ENCODE peak calls at places on chromosomes 6 and 20, in ten cellular contexts. P is SW480; F is NCI-H1092 treated with DMSO at 0.1 percent for 48 hours; W is activated CD4-positive, CD25-positive, alpha-beta regulatory T cell; A is astrocyte of the cerebellum; Y is aorta; N is activated T-cell treated with anti-CD3 and anti-CD28 coated beads, Interleukin-2, amount 50 U/mL, for 48 hours; J is ovary; R is HT1080; Q is endothelial cell. E is an unnamed sample.

GRCh38 chr20:50455656-50456451 is 54.3 kb upstream of the PTPN1 start:
- DNase-seq in P (no peak), F (no peak), W (no peak), A (no peak), Y (peak), N (no peak), J (no peak), R (no peak), Q (no peak), E (no peak)

GRCh38 chr6:138577151-138577915 is 78.0 kb upstream of the NHSL1 start:
- DNase-seq in P (peak), F (peak), W (no peak), A (no peak), Y (no peak), N (no peak), J (no peak), R (peak), Q (no peak), E (peak)

GRCh38 chr6:158086706-158087518 is 81.2 kb downstream of the SERAC1 start:
- DNase-seq in P (no peak), F (no peak), W (no peak), A (no peak), Y (peak), N (no peak), J (peak), R (no peak), Q (no peak), E (no peak)

GRCh38 chr6:27901801-27902200 is 10.4 kb downstream of the OR2B2 start:
- DNase-seq in P (no peak), F (no peak), W (no peak), A (no peak), Y (no peak), N (no peak), J (no peak), R (peak), Q (no peak), E (peak)

GRCh38 chr6:73937805-73938204 is 241.8 kb downstream of the CD109 start:
- DNase-seq in P (no peak), F (no peak), W (no peak), A (no peak), Y (no peak), N (no peak), J (no peak), R (no peak), Q (no peak), E (no peak)

GRCh38 chr6:34696189-34696738 is 303 bp downstream of the ILRUN start:
- DNase-seq in P (no peak), F (no peak), W (no peak), A (no peak), Y (peak), N (no peak), J (no peak), R (no peak), Q (peak), E (no peak)

GRCh38 chr6:82111114-82111513 is 136.4 kb downstream of the IBTK start:
- DNase-seq in P (no peak), F (no peak), W (no peak), A (no peak), Y (no peak), N (no peak), J (no peak), R (no peak), Q (no peak), E (no peak)

GRCh38 chr6:164051427-164051826 is 636.9 kb downstream of the QKI start:
- DNase-seq in P (no peak), F (no peak), W (no peak), A (no peak), Y (no peak), N (no peak), J (no peak), R (no peak), Q (no peak), E (no peak)

GRCh38 chr6:149060300-149060984 is 257.1 kb upstream of the TAB2 start:
- DNase-seq in P (peak), F (peak), W (no peak), A (no peak), Y (no peak), N (peak), J (no peak), R (no peak), Q (no peak), E (no peak)

GRCh38 chr20:4513720-4514119 is 208.0 kb upstream of the PRND start:
- DNase-seq in P (peak), F (no peak), W (no peak), A (peak), Y (no peak), N (no peak), J (no peak), R (peak), Q (no peak), E (no peak)

GRCh38 chr6:33428219-33428890 is 8.5 kb downstream of the SYNGAP1 start:
- DNase-seq in P (peak), F (no peak), W (no peak), A (no peak), Y (peak), N (peak), J (no peak), R (peak), Q (peak), E (peak)

GRCh38 chr6:83417880-83418663 is 12.8 kb downstream of the ME1 start:
- DNase-seq in P (peak), F (peak), W (no peak), A (peak), Y (no peak), N (no peak), J (no peak), R (peak), Q (no peak), E (peak)

GRCh38 chr6:5116243-5116991 is 31.3 kb downstream of the PPP1R3G start:
- DNase-seq in P (no peak), F (no peak), W (no peak), A (no peak), Y (no peak), N (no peak), J (no peak), R (no peak), Q (no peak), E (no peak)

GRCh38 chr6:156822747-156823206 is 45.6 kb downstream of the ARID1B start:
- DNase-seq in P (no peak), F (no peak), W (no peak), A (no peak), Y (no peak), N (no peak), J (no peak), R (no peak), Q (no peak), E (no peak)

GRCh38 chr6:127587875-127588274 is 10.9 kb downstream of the C6orf58 start:
- DNase-seq in P (no peak), F (no peak), W (no peak), A (no peak), Y (no peak), N (no peak), J (no peak), R (no peak), Q (no peak), E (no peak)

GRCh38 chr6:13953061-13953705 is 28.4 kb downstream of the RNF182 start:
- DNase-seq in P (no peak), F (no peak), W (no peak), A (no peak), Y (no peak), N (no peak), J (no peak), R (peak), Q (no peak), E (no peak)

GRCh38 chr6:149271348-149272340 is 45.9 kb upstream of the TAB2 start:
- DNase-seq in P (no peak), F (no peak), W (peak), A (no peak), Y (no peak), N (peak), J (no peak), R (peak), Q (no peak), E (peak)

GRCh38 chr6:98487612-98488011 is 346.8 kb upstream of the POU3F2 start:
- DNase-seq in P (no peak), F (peak), W (no peak), A (no peak), Y (no peak), N (no peak), J (no peak), R (no peak), Q (no peak), E (no peak)

GRCh38 chr20:21719592-21720214 is 14.2 kb downstream of the PAX1 start:
- DNase-seq in P (peak), F (peak), W (peak), A (peak), Y (no peak), N (peak), J (no peak), R (peak), Q (peak), E (peak)

GRCh38 chr20:32249030-32249738 is 28.3 kb upstream of the KIF3B start:
- DNase-seq in P (no peak), F (no peak), W (no peak), A (no peak), Y (no peak), N (peak), J (no peak), R (no peak), Q (no peak), E (no peak)

GRCh38 chr6:56364482-56365313 is 117.3 kb upstream of the COL21A1 start:
- DNase-seq in P (peak), F (no peak), W (no peak), A (peak), Y (no peak), N (no peak), J (no peak), R (peak), Q (no peak), E (no peak)

GRCh38 chr6:16625319-16626240 is 135.7 kb downstream of the ATXN1 start:
- DNase-seq in P (no peak), F (no peak), W (no peak), A (no peak), Y (no peak), N (no peak), J (no peak), R (no peak), Q (no peak), E (peak)

GRCh38 chr6:132405143-132405915 is 4.1 kb upstream of the MOXD1 start:
- DNase-seq in P (no peak), F (no peak), W (no peak), A (peak), Y (no peak), N (no peak), J (no peak), R (peak), Q (no peak), E (peak)

GRCh38 chr6:12584631-12585405 is 131.7 kb upstream of the PHACTR1 start:
- DNase-seq in P (no peak), F (no peak), W (no peak), A (no peak), Y (no peak), N (no peak), J (no peak), R (no peak), Q (peak), E (no peak)

GRCh38 chr20:7843613-7844012 is 96.6 kb downstream of the HAO1 start:
- DNase-seq in P (no peak), F (no peak), W (no peak), A (no peak), Y (peak), N (no peak), J (no peak), R (peak), Q (no peak), E (no peak)

GRCh38 chr20:44481719-44482416 is 6.2 kb downstream of the TTPAL start:
- DNase-seq in P (no peak), F (no peak), W (no peak), A (no peak), Y (no peak), N (no peak), J (no peak), R (no peak), Q (no peak), E (no peak)

GRCh38 chr6:18543061-18543460 is 155.9 kb downstream of the RNF144B start:
- DNase-seq in P (no peak), F (no peak), W (no peak), A (no peak), Y (no peak), N (no peak), J (no peak), R (no peak), Q (no peak), E (no peak)

GRCh38 chr6:168838000-168838399 is 397.0 kb downstream of the SMOC2 start:
- DNase-seq in P (no peak), F (peak), W (no peak), A (no peak), Y (no peak), N (no peak), J (no peak), R (no peak), Q (no peak), E (no peak)